ENCODE peak calls at places on chromosomes 2 and 18, in ten cellular contexts. One of them, this sample, is unnamed.

GRCh38 chr2:98805412-98806265 is 74.7 kb upstream of the MGAT4A start:
- DNase-seq in RWPE1: peak; percentile 52
- DNase-seq in activated effector memory CD4-positive, alpha-beta T cell treated with anti-CD3 and anti-CD28 coated beads, Interleukin-2, amount 50 U/mL, for 16 hours: no peak
- DNase-seq in ureter: peak; percentile 43
- DNase-seq in effector memory CD8-positive, alpha-beta T cell: no peak
- DNase-seq in H7: no peak
- DNase-seq in Caki2: no peak
- DNase-seq in pulmonary artery endothelial cell: no peak
- DNase-seq in stimulated activated CD4-positive, alpha-beta T cell treated with anti-CD3 and anti-CD28 coated beads, Interleukin-4, amount 100 ng/mL, for 1 hour: no peak
- DNase-seq in HTR-8/SVneo: peak; percentile 59
- DNase-seq in this sample: no peak

GRCh38 chr2:230881840-230882239 is 17.1 kb downstream of the ITM2C start:
- DNase-seq in HTR-8/SVneo: no peak
- DNase-seq in RWPE1: no peak
- DNase-seq in stimulated activated CD4-positive, alpha-beta T cell treated with anti-CD3 and anti-CD28 coated beads, Interleukin-4, amount 100 ng/mL, for 1 hour: no peak
- DNase-seq in H7: no peak
- DNase-seq in pulmonary artery endothelial cell: no peak
- DNase-seq in activated effector memory CD4-positive, alpha-beta T cell treated with anti-CD3 and anti-CD28 coated beads, Interleukin-2, amount 50 U/mL, for 16 hours: peak; percentile 36
- DNase-seq in ureter: no peak
- DNase-seq in effector memory CD8-positive, alpha-beta T cell: no peak
- DNase-seq in Caki2: no peak
- DNase-seq in this sample: no peak

GRCh38 chr18:79597176-79598045 is 82.2 kb upstream of the CTDP1 start:
- DNase-seq in H7: no peak
- DNase-seq in ureter: no peak
- DNase-seq in effector memory CD8-positive, alpha-beta T cell: no peak
- DNase-seq in stimulated activated CD4-positive, alpha-beta T cell treated with anti-CD3 and anti-CD28 coated beads, Interleukin-4, amount 100 ng/mL, for 1 hour: no peak
- DNase-seq in pulmonary artery endothelial cell: no peak
- DNase-seq in Caki2: no peak
- DNase-seq in HTR-8/SVneo: no peak
- DNase-seq in RWPE1: no peak
- DNase-seq in activated effector memory CD4-positive, alpha-beta T cell treated with anti-CD3 and anti-CD28 coated beads, Interleukin-2, amount 50 U/mL, for 16 hours: peak; percentile 53
- DNase-seq in this sample: no peak

GRCh38 chr2:234218261-234219180 is 168.0 kb downstream of the SPP2 start:
- DNase-seq in pulmonary artery endothelial cell: no peak
- DNase-seq in HTR-8/SVneo: no peak
- DNase-seq in Caki2: no peak
- DNase-seq in ureter: no peak
- DNase-seq in effector memory CD8-positive, alpha-beta T cell: no peak
- DNase-seq in RWPE1: no peak
- DNase-seq in H7: no peak
- DNase-seq in activated effector memory CD4-positive, alpha-beta T cell treated with anti-CD3 and anti-CD28 coated beads, Interleukin-2, amount 50 U/mL, for 16 hours: no peak
- DNase-seq in stimulated activated CD4-positive, alpha-beta T cell treated with anti-CD3 and anti-CD28 coated beads, Interleukin-4, amount 100 ng/mL, for 1 hour: no peak
- DNase-seq in this sample: no peak

GRCh38 chr2:25462021-25462420 is 120.3 kb upstream of the DNMT3A start:
- DNase-seq in stimulated activated CD4-positive, alpha-beta T cell treated with anti-CD3 and anti-CD28 coated beads, Interleukin-4, amount 100 ng/mL, for 1 hour: no peak
- DNase-seq in H7: no peak
- DNase-seq in ureter: no peak
- DNase-seq in Caki2: no peak
- DNase-seq in HTR-8/SVneo: no peak
- DNase-seq in activated effector memory CD4-positive, alpha-beta T cell treated with anti-CD3 and anti-CD28 coated beads, Interleukin-2, amount 50 U/mL, for 16 hours: no peak
- DNase-seq in RWPE1: no peak
- DNase-seq in effector memory CD8-positive, alpha-beta T cell: no peak
- DNase-seq in pulmonary artery endothelial cell: no peak
- DNase-seq in this sample: no peak

GRCh38 chr2:54613361-54613760 is 110.1 kb upstream of the EML6 start:
- DNase-seq in Caki2: no peak
- DNase-seq in stimulated activated CD4-positive, alpha-beta T cell treated with anti-CD3 and anti-CD28 coated beads, Interleukin-4, amount 100 ng/mL, for 1 hour: no peak
- DNase-seq in activated effector memory CD4-positive, alpha-beta T cell treated with anti-CD3 and anti-CD28 coated beads, Interleukin-2, amount 50 U/mL, for 16 hours: no peak
- DNase-seq in ureter: no peak
- DNase-seq in effector memory CD8-positive, alpha-beta T cell: no peak
- DNase-seq in HTR-8/SVneo: no peak
- DNase-seq in H7: no peak
- DNase-seq in pulmonary artery endothelial cell: peak; percentile 63
- DNase-seq in RWPE1: no peak
- DNase-seq in this sample: no peak

GRCh38 chr2:46430413-46430812 is 49.0 kb upstream of the TMEM247 start:
- DNase-seq in ureter: no peak
- DNase-seq in H7: no peak
- DNase-seq in effector memory CD8-positive, alpha-beta T cell: no peak
- DNase-seq in RWPE1: no peak
- DNase-seq in activated effector memory CD4-positive, alpha-beta T cell treated with anti-CD3 and anti-CD28 coated beads, Interleukin-2, amount 50 U/mL, for 16 hours: no peak
- DNase-seq in Caki2: no peak
- DNase-seq in HTR-8/SVneo: no peak
- DNase-seq in pulmonary artery endothelial cell: no peak
- DNase-seq in stimulated activated CD4-positive, alpha-beta T cell treated with anti-CD3 and anti-CD28 coated beads, Interleukin-4, amount 100 ng/mL, for 1 hour: no peak
- DNase-seq in this sample: no peak

GRCh38 chr2:60965514-60965815 is 52.1 kb upstream of the PEX13 start:
- DNase-seq in HTR-8/SVneo: no peak
- DNase-seq in pulmonary artery endothelial cell: no peak
- DNase-seq in RWPE1: no peak
- DNase-seq in effector memory CD8-positive, alpha-beta T cell: no peak
- DNase-seq in H7: no peak
- DNase-seq in stimulated activated CD4-positive, alpha-beta T cell treated with anti-CD3 and anti-CD28 coated beads, Interleukin-4, amount 100 ng/mL, for 1 hour: no peak
- DNase-seq in ureter: no peak
- DNase-seq in Caki2: no peak
- DNase-seq in activated effector memory CD4-positive, alpha-beta T cell treated with anti-CD3 and anti-CD28 coated beads, Interleukin-2, amount 50 U/mL, for 16 hours: no peak
- DNase-seq in this sample: no peak

GRCh38 chr18:34697891-34698290 is 12.2 kb upstream of the DTNA start:
- DNase-seq in HTR-8/SVneo: no peak
- DNase-seq in effector memory CD8-positive, alpha-beta T cell: no peak
- DNase-seq in H7: no peak
- DNase-seq in stimulated activated CD4-positive, alpha-beta T cell treated with anti-CD3 and anti-CD28 coated beads, Interleukin-4, amount 100 ng/mL, for 1 hour: no peak
- DNase-seq in Caki2: no peak
- DNase-seq in pulmonary artery endothelial cell: no peak
- DNase-seq in RWPE1: peak; percentile 42
- DNase-seq in ureter: no peak
- DNase-seq in activated effector memory CD4-positive, alpha-beta T cell treated with anti-CD3 and anti-CD28 coated beads, Interleukin-2, amount 50 U/mL, for 16 hours: no peak
- DNase-seq in this sample: no peak

GRCh38 chr2:149330127-149331022 is at the start of gene LYPD6:
- DNase-seq in activated effector memory CD4-positive, alpha-beta T cell treated with anti-CD3 and anti-CD28 coated beads, Interleukin-2, amount 50 U/mL, for 16 hours: no peak
- DNase-seq in HTR-8/SVneo: peak; percentile 72
- DNase-seq in H7: peak; percentile 96
- DNase-seq in ureter: peak; percentile 62
- DNase-seq in stimulated activated CD4-positive, alpha-beta T cell treated with anti-CD3 and anti-CD28 coated beads, Interleukin-4, amount 100 ng/mL, for 1 hour: no peak
- DNase-seq in effector memory CD8-positive, alpha-beta T cell: no peak
- DNase-seq in RWPE1: peak; percentile 87
- DNase-seq in pulmonary artery endothelial cell: no peak
- DNase-seq in Caki2: peak; percentile 74
- DNase-seq in this sample: no peak

GRCh38 chr2:207143474-207144190 is 22.1 kb downstream of the KLF7 start:
- DNase-seq in activated effector memory CD4-positive, alpha-beta T cell treated with anti-CD3 and anti-CD28 coated beads, Interleukin-2, amount 50 U/mL, for 16 hours: peak; percentile 79
- DNase-seq in effector memory CD8-positive, alpha-beta T cell: no peak
- DNase-seq in RWPE1: no peak
- DNase-seq in stimulated activated CD4-positive, alpha-beta T cell treated with anti-CD3 and anti-CD28 coated beads, Interleukin-4, amount 100 ng/mL, for 1 hour: peak; percentile 62
- DNase-seq in pulmonary artery endothelial cell: peak; percentile 71
- DNase-seq in HTR-8/SVneo: no peak
- DNase-seq in Caki2: peak; percentile 27
- DNase-seq in H7: no peak
- DNase-seq in ureter: peak; percentile 65
- DNase-seq in this sample: peak; percentile 28

GRCh38 chr2:195308163-195308562 is 348.9 kb upstream of the SLC39A10 start:
- DNase-seq in activated effector memory CD4-positive, alpha-beta T cell treated with anti-CD3 and anti-CD28 coated beads, Interleukin-2, amount 50 U/mL, for 16 hours: no peak
- DNase-seq in H7: no peak
- DNase-seq in ureter: no peak
- DNase-seq in stimulated activated CD4-positive, alpha-beta T cell treated with anti-CD3 and anti-CD28 coated beads, Interleukin-4, amount 100 ng/mL, for 1 hour: no peak
- DNase-seq in pulmonary artery endothelial cell: no peak
- DNase-seq in effector memory CD8-positive, alpha-beta T cell: no peak
- DNase-seq in RWPE1: no peak
- DNase-seq in Caki2: no peak
- DNase-seq in HTR-8/SVneo: no peak
- DNase-seq in this sample: no peak

GRCh38 chr2:102120261-102121259 is 22.0 kb upstream of the IL1R1 start:
- DNase-seq in H7: no peak
- DNase-seq in ureter: no peak
- DNase-seq in Caki2: no peak
- DNase-seq in RWPE1: no peak
- DNase-seq in activated effector memory CD4-positive, alpha-beta T cell treated with anti-CD3 and anti-CD28 coated beads, Interleukin-2, amount 50 U/mL, for 16 hours: no peak
- DNase-seq in stimulated activated CD4-positive, alpha-beta T cell treated with anti-CD3 and anti-CD28 coated beads, Interleukin-4, amount 100 ng/mL, for 1 hour: no peak
- DNase-seq in effector memory CD8-positive, alpha-beta T cell: no peak
- DNase-seq in HTR-8/SVneo: no peak
- DNase-seq in pulmonary artery endothelial cell: no peak
- DNase-seq in this sample: no peak

GRCh38 chr2:54683596-54683995 is 39.9 kb upstream of the EML6 start:
- DNase-seq in H7: no peak
- DNase-seq in Caki2: no peak
- DNase-seq in RWPE1: no peak
- DNase-seq in stimulated activated CD4-positive, alpha-beta T cell treated with anti-CD3 and anti-CD28 coated beads, Interleukin-4, amount 100 ng/mL, for 1 hour: no peak
- DNase-seq in pulmonary artery endothelial cell: no peak
- DNase-seq in ureter: no peak
- DNase-seq in HTR-8/SVneo: no peak
- DNase-seq in effector memory CD8-positive, alpha-beta T cell: no peak
- DNase-seq in activated effector memory CD4-positive, alpha-beta T cell treated with anti-CD3 and anti-CD28 coated beads, Interleukin-2, amount 50 U/mL, for 16 hours: no peak
- DNase-seq in this sample: no peak

GRCh38 chr2:234490239-234491074 is 6.4 kb downstream of the ARL4C start:
- DNase-seq in ureter: no peak
- DNase-seq in H7: no peak
- DNase-seq in effector memory CD8-positive, alpha-beta T cell: no peak
- DNase-seq in HTR-8/SVneo: no peak
- DNase-seq in stimulated activated CD4-positive, alpha-beta T cell treated with anti-CD3 and anti-CD28 coated beads, Interleukin-4, amount 100 ng/mL, for 1 hour: no peak
- DNase-seq in Caki2: no peak
- DNase-seq in activated effector memory CD4-positive, alpha-beta T cell treated with anti-CD3 and anti-CD28 coated beads, Interleukin-2, amount 50 U/mL, for 16 hours: peak; percentile 73
- DNase-seq in pulmonary artery endothelial cell: no peak
- DNase-seq in RWPE1: no peak
- DNase-seq in this sample: peak; percentile 36

GRCh38 chr2:172864182-172864581 is 128.5 kb downstream of the RAPGEF4 start:
- DNase-seq in H7: peak; percentile 42
- DNase-seq in ureter: peak; percentile 60
- DNase-seq in pulmonary artery endothelial cell: no peak
- DNase-seq in HTR-8/SVneo: no peak
- DNase-seq in Caki2: no peak
- DNase-seq in RWPE1: no peak
- DNase-seq in effector memory CD8-positive, alpha-beta T cell: peak; percentile 3
- DNase-seq in activated effector memory CD4-positive, alpha-beta T cell treated with anti-CD3 and anti-CD28 coated beads, Interleukin-2, amount 50 U/mL, for 16 hours: no peak
- DNase-seq in stimulated activated CD4-positive, alpha-beta T cell treated with anti-CD3 and anti-CD28 coated beads, Interleukin-4, amount 100 ng/mL, for 1 hour: peak; percentile 34
- DNase-seq in this sample: no peak

GRCh38 chr2:239673641-239674040 is 272.8 kb upstream of the HDAC4 start:
- DNase-seq in HTR-8/SVneo: no peak
- DNase-seq in pulmonary artery endothelial cell: no peak
- DNase-seq in H7: no peak
- DNase-seq in effector memory CD8-positive, alpha-beta T cell: no peak
- DNase-seq in stimulated activated CD4-positive, alpha-beta T cell treated with anti-CD3 and anti-CD28 coated beads, Interleukin-4, amount 100 ng/mL, for 1 hour: no peak
- DNase-seq in RWPE1: no peak
- DNase-seq in Caki2: no peak
- DNase-seq in activated effector memory CD4-positive, alpha-beta T cell treated with anti-CD3 and anti-CD28 coated beads, Interleukin-2, amount 50 U/mL, for 16 hours: no peak
- DNase-seq in ureter: no peak
- DNase-seq in this sample: no peak

GRCh38 chr2:49035477-49035876 is 118.8 kb downstream of the FSHR start:
- DNase-seq in HTR-8/SVneo: no peak
- DNase-seq in H7: no peak
- DNase-seq in stimulated activated CD4-positive, alpha-beta T cell treated with anti-CD3 and anti-CD28 coated beads, Interleukin-4, amount 100 ng/mL, for 1 hour: no peak
- DNase-seq in activated effector memory CD4-positive, alpha-beta T cell treated with anti-CD3 and anti-CD28 coated beads, Interleukin-2, amount 50 U/mL, for 16 hours: no peak
- DNase-seq in Caki2: peak; percentile 52
- DNase-seq in RWPE1: no peak
- DNase-seq in ureter: no peak
- DNase-seq in effector memory CD8-positive, alpha-beta T cell: no peak
- DNase-seq in pulmonary artery endothelial cell: no peak
- DNase-seq in this sample: no peak

GRCh38 chr2:120729410-120730052 is 6.1 kb upstream of the GLI2 start:
- DNase-seq in ureter: no peak
- DNase-seq in HTR-8/SVneo: peak; percentile 60
- DNase-seq in H7: peak; percentile 4
- DNase-seq in activated effector memory CD4-positive, alpha-beta T cell treated with anti-CD3 and anti-CD28 coated beads, Interleukin-2, amount 50 U/mL, for 16 hours: peak; percentile 13
- DNase-seq in pulmonary artery endothelial cell: no peak
- DNase-seq in Caki2: peak; percentile 68
- DNase-seq in RWPE1: peak; percentile 62
- DNase-seq in effector memory CD8-positive, alpha-beta T cell: no peak
- DNase-seq in stimulated activated CD4-positive, alpha-beta T cell treated with anti-CD3 and anti-CD28 coated beads, Interleukin-4, amount 100 ng/mL, for 1 hour: no peak
- DNase-seq in this sample: no peak

GRCh38 chr2:196404276-196404675 is 232.9 kb upstream of the STK17B start:
- DNase-seq in H7: no peak
- DNase-seq in stimulated activated CD4-positive, alpha-beta T cell treated with anti-CD3 and anti-CD28 coated beads, Interleukin-4, amount 100 ng/mL, for 1 hour: no peak
- DNase-seq in pulmonary artery endothelial cell: no peak
- DNase-seq in HTR-8/SVneo: no peak
- DNase-seq in Caki2: no peak
- DNase-seq in activated effector memory CD4-positive, alpha-beta T cell treated with anti-CD3 and anti-CD28 coated beads, Interleukin-2, amount 50 U/mL, for 16 hours: no peak
- DNase-seq in ureter: no peak
- DNase-seq in effector memory CD8-positive, alpha-beta T cell: no peak
- DNase-seq in RWPE1: no peak
- DNase-seq in this sample: no peak

GRCh38 chr2:191936882-191937405 is 90.1 kb upstream of the CAVIN2 start:
- DNase-seq in pulmonary artery endothelial cell: no peak
- DNase-seq in activated effector memory CD4-positive, alpha-beta T cell treated with anti-CD3 and anti-CD28 coated beads, Interleukin-2, amount 50 U/mL, for 16 hours: no peak
- DNase-seq in RWPE1: no peak
- DNase-seq in ureter: no peak
- DNase-seq in Caki2: no peak
- DNase-seq in HTR-8/SVneo: no peak
- DNase-seq in effector memory CD8-positive, alpha-beta T cell: no peak
- DNase-seq in stimulated activated CD4-positive, alpha-beta T cell treated with anti-CD3 and anti-CD28 coated beads, Interleukin-4, amount 100 ng/mL, for 1 hour: no peak
- DNase-seq in H7: no peak
- DNase-seq in this sample: no peak

GRCh38 chr2:65413106-65413505 is 19.3 kb downstream of the SPRED2 start:
- DNase-seq in RWPE1: no peak
- DNase-seq in effector memory CD8-positive, alpha-beta T cell: no peak
- DNase-seq in HTR-8/SVneo: no peak
- DNase-seq in pulmonary artery endothelial cell: no peak
- DNase-seq in ureter: no peak
- DNase-seq in Caki2: no peak
- DNase-seq in H7: no peak
- DNase-seq in activated effector memory CD4-positive, alpha-beta T cell treated with anti-CD3 and anti-CD28 coated beads, Interleukin-2, amount 50 U/mL, for 16 hours: no peak
- DNase-seq in stimulated activated CD4-positive, alpha-beta T cell treated with anti-CD3 and anti-CD28 coated beads, Interleukin-4, amount 100 ng/mL, for 1 hour: no peak
- DNase-seq in this sample: no peak

GRCh38 chr2:98736464-98736889 is 5.5 kb upstream of the MGAT4A start:
- DNase-seq in Caki2: no peak
- DNase-seq in pulmonary artery endothelial cell: no peak
- DNase-seq in HTR-8/SVneo: no peak
- DNase-seq in stimulated activated CD4-positive, alpha-beta T cell treated with anti-CD3 and anti-CD28 coated beads, Interleukin-4, amount 100 ng/mL, for 1 hour: no peak
- DNase-seq in effector memory CD8-positive, alpha-beta T cell: no peak
- DNase-seq in ureter: no peak
- DNase-seq in H7: no peak
- DNase-seq in activated effector memory CD4-positive, alpha-beta T cell treated with anti-CD3 and anti-CD28 coated beads, Interleukin-2, amount 50 U/mL, for 16 hours: no peak
- DNase-seq in RWPE1: no peak
- DNase-seq in this sample: no peak

GRCh38 chr18:58129019-58129374 is 85.0 kb downstream of the NEDD4L start:
- DNase-seq in stimulated activated CD4-positive, alpha-beta T cell treated with anti-CD3 and anti-CD28 coated beads, Interleukin-4, amount 100 ng/mL, for 1 hour: no peak
- DNase-seq in effector memory CD8-positive, alpha-beta T cell: no peak
- DNase-seq in RWPE1: no peak
- DNase-seq in ureter: peak; percentile 58
- DNase-seq in Caki2: no peak
- DNase-seq in pulmonary artery endothelial cell: no peak
- DNase-seq in activated effector memory CD4-positive, alpha-beta T cell treated with anti-CD3 and anti-CD28 coated beads, Interleukin-2, amount 50 U/mL, for 16 hours: no peak
- DNase-seq in H7: no peak
- DNase-seq in HTR-8/SVneo: no peak
- DNase-seq in this sample: no peak

GRCh38 chr2:183409662-183410061 is 285.4 kb downstream of the NUP35 start:
- DNase-seq in pulmonary artery endothelial cell: no peak
- DNase-seq in stimulated activated CD4-positive, alpha-beta T cell treated with anti-CD3 and anti-CD28 coated beads, Interleukin-4, amount 100 ng/mL, for 1 hour: no peak
- DNase-seq in effector memory CD8-positive, alpha-beta T cell: no peak
- DNase-seq in ureter: no peak
- DNase-seq in HTR-8/SVneo: no peak
- DNase-seq in Caki2: no peak
- DNase-seq in H7: no peak
- DNase-seq in RWPE1: no peak
- DNase-seq in activated effector memory CD4-positive, alpha-beta T cell treated with anti-CD3 and anti-CD28 coated beads, Interleukin-2, amount 50 U/mL, for 16 hours: no peak
- DNase-seq in this sample: no peak

GRCh38 chr2:168726375-168726774 is 76.1 kb upstream of the NOSTRIN start:
- DNase-seq in pulmonary artery endothelial cell: no peak
- DNase-seq in HTR-8/SVneo: no peak
- DNase-seq in H7: no peak
- DNase-seq in ureter: no peak
- DNase-seq in activated effector memory CD4-positive, alpha-beta T cell treated with anti-CD3 and anti-CD28 coated beads, Interleukin-2, amount 50 U/mL, for 16 hours: no peak
- DNase-seq in Caki2: no peak
- DNase-seq in stimulated activated CD4-positive, alpha-beta T cell treated with anti-CD3 and anti-CD28 coated beads, Interleukin-4, amount 100 ng/mL, for 1 hour: no peak
- DNase-seq in effector memory CD8-positive, alpha-beta T cell: no peak
- DNase-seq in RWPE1: no peak
- DNase-seq in this sample: no peak

GRCh38 chr2:191304939-191305875 is 60.0 kb downstream of the MYO1B start:
- DNase-seq in Caki2: no peak
- DNase-seq in H7: no peak
- DNase-seq in ureter: peak; percentile 71
- DNase-seq in HTR-8/SVneo: no peak
- DNase-seq in effector memory CD8-positive, alpha-beta T cell: no peak
- DNase-seq in pulmonary artery endothelial cell: no peak
- DNase-seq in stimulated activated CD4-positive, alpha-beta T cell treated with anti-CD3 and anti-CD28 coated beads, Interleukin-4, amount 100 ng/mL, for 1 hour: no peak
- DNase-seq in RWPE1: peak; percentile 79
- DNase-seq in activated effector memory CD4-positive, alpha-beta T cell treated with anti-CD3 and anti-CD28 coated beads, Interleukin-2, amount 50 U/mL, for 16 hours: no peak
- DNase-seq in this sample: no peak

GRCh38 chr2:46506131-46506706 is 26.9 kb downstream of the TMEM247 start:
- DNase-seq in HTR-8/SVneo: no peak
- DNase-seq in effector memory CD8-positive, alpha-beta T cell: no peak
- DNase-seq in pulmonary artery endothelial cell: no peak
- DNase-seq in activated effector memory CD4-positive, alpha-beta T cell treated with anti-CD3 and anti-CD28 coated beads, Interleukin-2, amount 50 U/mL, for 16 hours: no peak
- DNase-seq in Caki2: no peak
- DNase-seq in H7: peak; percentile 37
- DNase-seq in stimulated activated CD4-positive, alpha-beta T cell treated with anti-CD3 and anti-CD28 coated beads, Interleukin-4, amount 100 ng/mL, for 1 hour: no peak
- DNase-seq in RWPE1: no peak
- DNase-seq in ureter: no peak
- DNase-seq in this sample: no peak

This sample was measured in stimulated activated naive CD4-positive, alpha-beta T cell treated with Interleukin-2 at 50 U/mL for 16 hours.